ENCODE peak calls at places on chromosome 3, in five cellular contexts. One of them, this sample, is unnamed.

GRCh38 chr3:170425491-170426239 is 7.0 kb downstream of the CLDN11 start:
- DNase-seq in CD4-positive, alpha-beta T cell: no peak
- DNase-seq in thoracic aorta: no peak
- DNase-seq in body of pancreas: no peak
- DNase-seq in left ventricle myocardium inferior: no peak
- DNase-seq in this sample: no peak

GRCh38 chr3:130260821-130261402 is 84.6 kb upstream of the COL6A5 start:
- DNase-seq in body of pancreas: no peak
- DNase-seq in thoracic aorta: no peak
- DNase-seq in left ventricle myocardium inferior: peak; percentile 24
- DNase-seq in CD4-positive, alpha-beta T cell: no peak
- DNase-seq in this sample: no peak

GRCh38 chr3:157514371-157514919 is 11.2 kb upstream of the VEPH1 start:
- DNase-seq in CD4-positive, alpha-beta T cell: no peak
- DNase-seq in left ventricle myocardium inferior: no peak
- DNase-seq in thoracic aorta: no peak
- DNase-seq in body of pancreas: no peak
- DNase-seq in this sample: no peak

GRCh38 chr3:183185696-183186095 is 23.2 kb upstream of the LAMP3 start:
- DNase-seq in thoracic aorta: no peak
- DNase-seq in body of pancreas: no peak
- DNase-seq in CD4-positive, alpha-beta T cell: no peak
- DNase-seq in left ventricle myocardium inferior: no peak
- DNase-seq in this sample: no peak

GRCh38 chr3:22288756-22289155 is 537.7 kb upstream of the ZNF385D start:
- DNase-seq in thoracic aorta: no peak
- DNase-seq in left ventricle myocardium inferior: no peak
- DNase-seq in CD4-positive, alpha-beta T cell: no peak
- DNase-seq in body of pancreas: no peak
- DNase-seq in this sample: no peak

GRCh38 chr3:146164951-146165350 is 4.0 kb upstream of the PLOD2 start:
- DNase-seq in left ventricle myocardium inferior: no peak
- DNase-seq in thoracic aorta: no peak
- DNase-seq in body of pancreas: no peak
- DNase-seq in CD4-positive, alpha-beta T cell: no peak
- DNase-seq in this sample: no peak

GRCh38 chr3:48848816-48849515 is 1.3 kb upstream of the PRKAR2A start:
- DNase-seq in thoracic aorta: no peak
- DNase-seq in CD4-positive, alpha-beta T cell: no peak
- DNase-seq in body of pancreas: peak; percentile 53
- DNase-seq in left ventricle myocardium inferior: no peak
- DNase-seq in this sample: no peak

GRCh38 chr3:123535580-123535979 is 49.3 kb downstream of the HACD2 start:
- DNase-seq in body of pancreas: no peak
- DNase-seq in left ventricle myocardium inferior: no peak
- DNase-seq in CD4-positive, alpha-beta T cell: no peak
- DNase-seq in thoracic aorta: no peak
- DNase-seq in this sample: no peak

GRCh38 chr3:188948658-188949400 is 222.9 kb upstream of the TPRG1 start:
- DNase-seq in body of pancreas: peak; percentile 60
- DNase-seq in thoracic aorta: no peak
- DNase-seq in CD4-positive, alpha-beta T cell: no peak
- DNase-seq in left ventricle myocardium inferior: no peak
- DNase-seq in this sample: no peak

GRCh38 chr3:5001805-5002173 is 22.6 kb downstream of the BHLHE40 start:
- DNase-seq in body of pancreas: no peak
- DNase-seq in thoracic aorta: no peak
- DNase-seq in CD4-positive, alpha-beta T cell: no peak
- DNase-seq in left ventricle myocardium inferior: no peak
- DNase-seq in this sample: no peak

GRCh38 chr3:32438596-32439344 is 47.1 kb downstream of the CMTM7 start:
- DNase-seq in body of pancreas: no peak
- DNase-seq in CD4-positive, alpha-beta T cell: no peak
- DNase-seq in thoracic aorta: no peak
- DNase-seq in left ventricle myocardium inferior: no peak
- DNase-seq in this sample: no peak

GRCh38 chr3:85567074-85567676 is 608.4 kb downstream of the CADM2 start:
- DNase-seq in thoracic aorta: no peak
- DNase-seq in left ventricle myocardium inferior: peak; percentile 23
- DNase-seq in body of pancreas: peak; percentile 49
- DNase-seq in CD4-positive, alpha-beta T cell: no peak
- DNase-seq in this sample: no peak

GRCh38 chr3:79724206-79724605 is 43.6 kb downstream of the ROBO1 start:
- DNase-seq in left ventricle myocardium inferior: no peak
- DNase-seq in body of pancreas: peak; percentile 10
- DNase-seq in thoracic aorta: no peak
- DNase-seq in CD4-positive, alpha-beta T cell: no peak
- DNase-seq in this sample: no peak

GRCh38 chr3:173037840-173038483 is 103.1 kb downstream of the SPATA16 start:
- DNase-seq in thoracic aorta: no peak
- DNase-seq in CD4-positive, alpha-beta T cell: no peak
- DNase-seq in body of pancreas: no peak
- DNase-seq in left ventricle myocardium inferior: no peak
- DNase-seq in this sample: no peak

GRCh38 chr3:156533205-156533604 is 21.7 kb downstream of the SSR3 start:
- DNase-seq in thoracic aorta: no peak
- DNase-seq in left ventricle myocardium inferior: no peak
- DNase-seq in CD4-positive, alpha-beta T cell: no peak
- DNase-seq in body of pancreas: no peak
- DNase-seq in this sample: no peak

GRCh38 chr3:41317718-41318117 is 118.4 kb downstream of the CTNNB1 start:
- DNase-seq in thoracic aorta: no peak
- DNase-seq in left ventricle myocardium inferior: no peak
- DNase-seq in CD4-positive, alpha-beta T cell: no peak
- DNase-seq in body of pancreas: no peak
- DNase-seq in this sample: no peak

GRCh38 chr3:60384352-60384751 is 866.9 kb downstream of the FHIT start:
- DNase-seq in CD4-positive, alpha-beta T cell: no peak
- DNase-seq in body of pancreas: no peak
- DNase-seq in left ventricle myocardium inferior: no peak
- DNase-seq in thoracic aorta: no peak
- DNase-seq in this sample: no peak

GRCh38 chr3:144760831-144761230 is 789.2 kb downstream of the DIPK2A start:
- DNase-seq in body of pancreas: peak; percentile 13
- DNase-seq in left ventricle myocardium inferior: no peak
- DNase-seq in CD4-positive, alpha-beta T cell: no peak
- DNase-seq in thoracic aorta: no peak
- DNase-seq in this sample: no peak

GRCh38 chr3:55059027-55059629 is 131.3 kb upstream of the LRTM1 start:
- DNase-seq in thoracic aorta: no peak
- DNase-seq in CD4-positive, alpha-beta T cell: no peak
- DNase-seq in left ventricle myocardium inferior: no peak
- DNase-seq in body of pancreas: no peak
- DNase-seq in this sample: no peak

DNA sequence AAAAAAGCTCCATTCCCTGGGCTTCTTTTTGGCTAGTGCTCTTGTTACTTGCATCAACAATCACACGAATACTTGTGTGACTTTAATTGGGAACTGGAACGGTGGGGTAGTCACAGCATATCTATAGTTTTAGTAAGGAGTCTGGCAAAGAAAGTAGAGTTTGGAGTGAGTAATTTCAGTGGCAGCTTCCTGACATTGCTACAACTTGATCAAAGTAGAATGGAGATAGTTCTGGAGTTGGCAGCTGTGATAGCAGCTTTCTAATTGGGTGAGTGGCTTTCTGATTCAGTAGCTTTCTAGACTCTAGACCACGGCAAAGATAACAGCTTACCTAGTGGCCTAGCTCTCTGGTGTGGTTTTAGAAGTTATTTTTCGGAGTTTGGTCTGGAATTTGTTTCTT is 475.0 kb downstream of the TUSC7 start:
- DNase-seq in CD4-positive, alpha-beta T cell: no peak
- DNase-seq in body of pancreas: no peak
- DNase-seq in left ventricle myocardium inferior: no peak
- DNase-seq in thoracic aorta: no peak
- DNase-seq in this sample: no peak
- H3K27me3 ChIP-seq in CD4-positive, alpha-beta T cell: no peaks in the 10 kb centered on the region
- H3K27me3 ChIP-seq in body of pancreas: no peaks in the 10 kb centered on the region
- H3K27me3 ChIP-seq in left ventricle myocardium inferior: no peaks in the 10 kb centered on the region
- H3K27me3 ChIP-seq in thoracic aorta: no peaks in the 10 kb centered on the region
- H3K27me3 ChIP-seq in this sample: no peaks in the 10 kb centered on the region

DNA sequence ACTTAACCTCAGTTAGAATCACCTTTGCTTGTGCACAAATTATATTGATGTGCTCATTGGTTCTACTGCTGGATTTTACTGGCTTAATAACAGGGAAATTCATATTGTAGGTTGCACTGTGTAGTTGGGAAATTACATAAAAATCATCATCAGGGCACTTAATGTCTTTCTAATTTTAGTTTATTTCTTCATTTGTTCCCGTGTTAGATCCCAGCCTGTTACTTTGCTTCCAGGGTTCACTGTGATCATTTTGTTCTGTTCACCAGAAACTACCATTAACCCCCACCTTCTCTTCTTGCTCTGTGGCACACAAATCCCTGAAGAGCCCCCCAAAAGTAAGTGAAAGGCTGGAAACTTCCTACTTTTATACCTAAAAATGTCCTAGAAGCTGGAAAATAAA is 80.4 kb downstream of the RARB start:
- DNase-seq in left ventricle myocardium inferior: no peak
- DNase-seq in body of pancreas: no peak
- DNase-seq in thoracic aorta: no peak
- DNase-seq in CD4-positive, alpha-beta T cell: no peak
- DNase-seq in this sample: no peak
- H3K27ac ChIP-seq in left ventricle myocardium inferior: peak overlapping the region; percentile 79
- H3K27ac ChIP-seq in body of pancreas: no peak overlapping the region
- H3K27ac ChIP-seq in thoracic aorta: peak overlapping the region; percentile 86
- H3K27ac ChIP-seq in CD4-positive, alpha-beta T cell: no peak overlapping the region
- H3K27ac ChIP-seq in this sample: no peak overlapping the region

GRCh38 chr3:10329495-10330015 is 8.6 kb upstream of the SEC13 start:
- DNase-seq in left ventricle myocardium inferior: no peak
- DNase-seq in thoracic aorta: no peak
- DNase-seq in CD4-positive, alpha-beta T cell: no peak
- DNase-seq in body of pancreas: no peak
- DNase-seq in this sample: no peak

GRCh38 chr3:10328460-10329071 is 7.7 kb upstream of the SEC13 start:
- DNase-seq in left ventricle myocardium inferior: no peak
- DNase-seq in thoracic aorta: no peak
- DNase-seq in CD4-positive, alpha-beta T cell: no peak
- DNase-seq in body of pancreas: no peak
- DNase-seq in this sample: no peak

GRCh38 chr3:10332481-10333358 is 11.8 kb upstream of the SEC13 start:
- DNase-seq in body of pancreas: no peak
- DNase-seq in thoracic aorta: no peak
- DNase-seq in left ventricle myocardium inferior: peak; percentile 8
- DNase-seq in CD4-positive, alpha-beta T cell: no peak
- DNase-seq in this sample: no peak

GRCh38 chr3:10331320-10331719 is 10.4 kb upstream of the SEC13 start:
- DNase-seq in CD4-positive, alpha-beta T cell: no peak
- DNase-seq in thoracic aorta: no peak
- DNase-seq in body of pancreas: no peak
- DNase-seq in left ventricle myocardium inferior: no peak
- DNase-seq in this sample: no peak

DNA sequence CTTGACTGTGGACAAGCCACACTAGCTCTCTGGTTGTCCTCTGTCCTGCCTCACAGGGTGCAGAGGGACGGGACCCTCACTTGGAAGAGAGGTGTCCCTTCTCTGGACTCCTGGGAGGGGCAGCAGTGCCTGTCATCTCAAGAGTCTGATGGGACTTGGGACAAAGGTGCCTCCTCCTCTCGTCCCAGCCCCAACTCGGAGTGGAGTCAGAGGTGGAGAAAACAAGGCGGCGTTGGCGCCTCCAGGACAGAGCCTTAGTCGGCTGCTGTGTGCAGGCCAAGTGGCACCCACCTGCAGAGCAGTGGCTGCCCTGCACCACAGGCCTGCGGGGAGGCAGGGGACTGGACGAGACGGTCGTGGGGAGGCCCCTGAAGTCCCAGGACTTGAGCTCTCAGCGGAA is 9.4 kb upstream of the SEC13 start:
- DNase-seq in body of pancreas: no peak
- DNase-seq in CD4-positive, alpha-beta T cell: no peak
- DNase-seq in left ventricle myocardium inferior: no peak
- DNase-seq in thoracic aorta: no peak
- DNase-seq in this sample: no peak
- H3K27me3 ChIP-seq in body of pancreas: no peaks in the 10 kb centered on the region
- H3K27me3 ChIP-seq in CD4-positive, alpha-beta T cell: peaks cover 11% of the 10 kb centered on the region
- H3K27me3 ChIP-seq in left ventricle myocardium inferior: peaks cover 51% of the 10 kb centered on the region
- H3K27me3 ChIP-seq in thoracic aorta: no peaks in the 10 kb centered on the region
- H3K27me3 ChIP-seq in this sample: peaks cover 6% of the 10 kb centered on the region

DNA sequence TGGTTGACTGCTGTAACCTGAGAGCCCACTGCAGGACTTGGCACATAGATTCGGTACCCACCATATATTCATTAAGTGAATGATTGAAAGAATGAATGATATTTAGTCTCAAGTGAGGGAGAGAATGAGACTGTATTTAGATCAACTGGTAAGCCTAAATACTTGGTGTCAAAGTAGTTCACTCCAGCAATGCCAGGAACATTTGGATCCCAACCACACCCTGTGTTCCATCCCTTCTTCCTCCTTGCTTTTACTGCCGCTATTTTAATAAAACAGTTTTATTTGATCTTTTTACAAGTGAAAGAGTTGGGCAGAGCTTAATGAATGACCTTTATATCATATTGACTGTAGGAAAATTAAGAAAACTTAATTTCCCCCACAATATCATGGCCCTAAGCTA is 473.6 kb upstream of the CBLB start:
- DNase-seq in left ventricle myocardium inferior: no peak
- DNase-seq in body of pancreas: no peak
- DNase-seq in CD4-positive, alpha-beta T cell: no peak
- DNase-seq in thoracic aorta: no peak
- DNase-seq in this sample: no peak
- H3K27ac ChIP-seq in left ventricle myocardium inferior: no peak overlapping the region
- H3K27ac ChIP-seq in body of pancreas: no peak overlapping the region
- H3K27ac ChIP-seq in CD4-positive, alpha-beta T cell: no peak overlapping the region
- H3K27ac ChIP-seq in thoracic aorta: no peak overlapping the region
- H3K27ac ChIP-seq in this sample: no peak overlapping the region

DNA sequence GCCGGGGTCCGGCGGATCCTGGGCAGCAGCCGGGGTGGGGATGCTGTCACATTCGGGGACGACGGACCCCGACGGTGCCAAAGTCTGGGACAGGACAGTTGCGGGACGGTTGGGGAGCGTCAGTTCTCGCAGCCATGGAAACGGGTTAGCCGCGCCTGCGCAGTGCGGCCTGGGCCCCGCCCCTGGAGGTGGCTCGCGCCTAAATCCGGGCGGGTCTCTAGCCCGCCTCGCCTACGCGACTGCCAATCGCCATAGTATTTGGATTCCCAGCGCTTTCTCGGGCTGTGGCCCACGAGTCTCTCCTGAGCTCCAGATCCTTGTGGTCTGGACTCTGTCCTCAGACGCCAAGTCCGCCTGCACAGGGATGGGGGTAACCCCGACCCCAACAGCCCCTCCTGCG is at the start of gene ZMYND10:
- DNase-seq in thoracic aorta: no peak
- DNase-seq in left ventricle myocardium inferior: peak; percentile 78
- DNase-seq in CD4-positive, alpha-beta T cell: peak; percentile 59
- DNase-seq in body of pancreas: peak; percentile 62
- DNase-seq in this sample: peak; percentile 75
- H3K27me3 ChIP-seq in thoracic aorta: no peaks in the 10 kb centered on the region
- H3K27me3 ChIP-seq in left ventricle myocardium inferior: peaks cover 10% of the 10 kb centered on the region
- H3K27me3 ChIP-seq in CD4-positive, alpha-beta T cell: no peaks in the 10 kb centered on the region
- H3K27me3 ChIP-seq in body of pancreas: no peaks in the 10 kb centered on the region
- H3K27me3 ChIP-seq in this sample: no peaks in the 10 kb centered on the region

This sample was measured in CD4-positive, alpha-beta memory T cell.